ENCODE peak calls at places on chromosomes 13 and 19, in ten cellular contexts. Y, R, S, L, C, T, P, D, W and B are unnamed samples. For H3K27me3, the result is how much of the 10 kb centered on the place peaks cover.

GRCh38 chr19:28569132-28570114 is 643.5 kb downstream of the UQCRFS1 start:
- DNase-seq in L (no peak), W (no peak), D (no peak), S (no peak), T (no peak), Y (no peak), C (no peak), R (no peak), P (no peak), B (no peak)

GRCh38 chr19:2613507-2614295 is 88.8 kb downstream of the GNG7 start:
- DNase-seq in R (peak), Y (peak), D (peak), L (peak), S (no peak), C (peak), W (peak), P (no peak), T (peak), B (no peak)

GRCh38 chr19:660793-661426 is 2.1 kb downstream of the RNF126 start:
- DNase-seq in R (no peak), P (peak), W (no peak), T (no peak), D (no peak), C (no peak), Y (no peak), S (no peak), L (no peak), B (no peak)

GRCh38 chr13:40680659-40681323 is 14.3 kb upstream of the FOXO1 start:
- DNase-seq in R (no peak), P (no peak), T (peak), D (no peak), W (no peak), C (no peak), S (no peak), Y (peak), L (no peak), B (no peak)

GRCh38 chr13:29597701-29598100 is 2.2 kb upstream of the SLC7A1 start:
- DNase-seq in P (no peak), S (no peak), T (no peak), D (no peak), L (no peak), Y (no peak), C (no peak), R (no peak), W (no peak), B (no peak)

GRCh38 chr19:9848060-9848459 is 12.9 kb downstream of the PIN1 start:
- DNase-seq in L (no peak), P (no peak), D (no peak), R (no peak), W (no peak), S (no peak), C (no peak), T (no peak), Y (peak), B (no peak)

GRCh38 chr19:13788991-13789390 is 6.3 kb upstream of the ZSWIM4 start:
- DNase-seq in W (no peak), S (no peak), L (peak), R (peak), T (no peak), Y (no peak), C (no peak), P (no peak), D (no peak), B (no peak)

GRCh38 chr19:56108447-56109195 is 12.5 kb downstream of the ZNF787 start:
- DNase-seq in W (no peak), R (peak), T (no peak), L (no peak), S (no peak), D (no peak), C (peak), P (no peak), Y (no peak), B (no peak)

GRCh38 chr13:51122868-51123267 is 11.8 kb upstream of the C13orf42 start:
- DNase-seq in L (no peak), P (no peak), R (no peak), T (no peak), Y (peak), C (no peak), W (no peak), S (no peak), D (no peak), B (no peak)

GRCh38 chr13:109782066-109782822 is 4.1 kb downstream of the IRS2 start:
- DNase-seq in C (no peak), Y (no peak), S (no peak), D (no peak), T (no peak), W (peak), L (no peak), P (peak), R (no peak), B (no peak)

GRCh38 chr13:64453831-64454230 is 2776.3 kb downstream of the PCDH9 start:
- DNase-seq in T (no peak), L (no peak), D (no peak), P (no peak), W (no peak), S (no peak), R (no peak), Y (no peak), C (no peak), B (no peak)

GRCh38 chr13:40315416-40316064 is 350.9 kb downstream of the FOXO1 start:
- DNase-seq in D (no peak), T (no peak), P (peak), S (no peak), C (peak), R (no peak), L (peak), Y (peak), W (no peak), B (no peak)

GRCh38 chr13:100235311-100235901 is 146.5 kb downstream of the PCCA start:
- DNase-seq in S (no peak), D (no peak), P (no peak), L (no peak), C (no peak), W (no peak), R (no peak), T (peak), Y (peak), B (no peak)

GRCh38 chr13:86269511-86269910 is 470.3 kb upstream of the SLITRK6 start:
- DNase-seq in C (no peak), S (no peak), D (no peak), T (no peak), L (no peak), P (no peak), W (no peak), Y (no peak), R (no peak), B (no peak)

GRCh38 chr19:55206664-55207500 is 2.4 kb downstream of the PTPRH start:
- DNase-seq in P (peak), L (no peak), S (peak), C (peak), Y (peak), T (peak), W (peak), R (peak), D (no peak), B (no peak)

GRCh38 chr13:29520671-29521070 is 74.8 kb downstream of the SLC7A1 start:
- DNase-seq in D (no peak), Y (no peak), P (no peak), R (no peak), W (no peak), L (no peak), S (peak), C (no peak), T (no peak), B (no peak)

GRCh38 chr19:45682117-45682516 is 9.6 kb downstream of the SNRPD2 start:
- DNase-seq in P (no peak), D (no peak), L (no peak), S (no peak), Y (no peak), C (no peak), W (no peak), T (no peak), R (no peak), B (no peak)

GRCh38 chr19:45677351-45678230 is 9.6 kb downstream of the GIPR start:
- DNase-seq in W (peak), Y (peak), P (peak), R (peak), S (no peak), T (no peak), C (peak), L (peak), D (peak), B (peak)

GRCh38 chr19:45676851-45677263 is 8.8 kb downstream of the GIPR start:
- DNase-seq in D (peak), Y (peak), P (no peak), S (no peak), R (peak), L (peak), W (peak), T (no peak), C (peak), B (no peak)

GRCh38 chr19:45682908-45683307 is 8.8 kb downstream of the SNRPD2 start:
- DNase-seq in W (no peak), L (no peak), P (no peak), D (no peak), Y (no peak), T (no peak), C (no peak), S (no peak), R (no peak), B (no peak)

GRCh38 chr19:45681391-45682015 is 10.2 kb downstream of the SNRPD2 start:
- DNase-seq in Y (peak), D (peak), L (peak), S (no peak), R (peak), C (peak), T (peak), W (peak), P (peak), B (no peak)
- H3K4me3 ChIP-seq in Y (no peak), D (peak), L (peak), S (peak), R (peak), C (no peak), T (peak), W (peak), P (no peak), B (peak)

GRCh38 chr19:3832001-3832400 is 36.8 kb downstream of the ZFR2 start:
- DNase-seq in C (no peak), D (no peak), Y (no peak), T (no peak), P (no peak), W (peak), R (no peak), L (no peak), S (no peak), B (no peak)
- H3K27me3 ChIP-seq in C (under half), D (under half), Y (under half), T (under half), P (under half), W (under half), R (under half), L (under half), S (under half), B (under half)

GRCh38 chr13:44437356-44438233 is 64.0 kb downstream of the SERP2 start:
- DNase-seq in Y (peak), L (no peak), P (no peak), R (no peak), S (no peak), T (peak), W (no peak), C (no peak), D (no peak), B (no peak)
- H3K4me3 ChIP-seq in Y (no peak), L (peak), P (no peak), R (peak), S (peak), T (peak), W (peak), C (peak), D (peak), B (no peak)

GRCh38 chr13:27810461-27810860 is 18.2 kb downstream of the GSX1 start:
- DNase-seq in W (no peak), L (no peak), T (no peak), C (no peak), Y (no peak), P (no peak), D (no peak), S (no peak), R (no peak), B (no peak)
- H3K27me3 ChIP-seq in W (half or more), L (under half), T (under half), C (under half), Y (under half), P (under half), D (under half), S (under half), R (under half), B (under half)

GRCh38 chr19:18613589-18614234 is 1.0 kb downstream of the TMEM59L start:
- DNase-seq in T (no peak), S (no peak), R (no peak), C (no peak), L (no peak), W (no peak), D (no peak), P (no peak), Y (no peak), B (no peak)
- H3K4me3 ChIP-seq in T (peak), S (no peak), R (no peak), C (no peak), L (no peak), W (no peak), D (no peak), P (no peak), Y (no peak), B (peak)

GRCh38 chr19:47762151-47762550 is 16.4 kb upstream of the SELENOW start:
- DNase-seq in Y (no peak), R (no peak), D (no peak), P (no peak), C (no peak), T (no peak), S (no peak), L (no peak), W (no peak), B (no peak)
- H3K27me3 ChIP-seq in Y (under half), R (under half), D (under half), P (under half), C (under half), T (under half), S (under half), L (under half), W (under half), B (under half)

DNA sequence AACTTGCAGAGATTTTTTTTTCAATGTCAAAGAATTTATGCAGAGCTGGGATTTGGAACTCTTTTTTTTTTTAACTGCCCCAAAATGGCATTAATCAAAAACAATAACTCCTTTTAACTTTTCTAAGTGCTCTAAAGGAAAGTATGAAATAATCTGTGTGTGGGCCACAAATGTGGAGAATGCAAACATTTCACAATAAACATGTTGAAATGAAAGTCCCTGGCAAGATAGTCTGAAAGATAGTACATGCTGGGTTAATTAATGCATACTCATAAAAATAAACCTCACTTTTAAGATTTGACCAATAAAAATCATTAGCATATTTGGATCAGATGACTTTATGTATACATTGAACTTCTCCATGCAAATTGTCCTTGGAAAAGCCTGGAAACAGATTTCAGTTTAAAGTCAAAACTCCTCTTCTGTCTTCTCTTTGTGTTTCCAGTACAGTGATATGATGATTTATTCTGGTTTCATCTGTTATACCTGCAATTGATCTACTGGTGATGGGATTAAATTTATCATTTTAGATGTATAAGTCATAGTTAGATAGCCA is 30.5 kb upstream of the ZNF536 start:
- DNase-seq in S (no peak), W (no peak), C (no peak), D (no peak), P (no peak), Y (no peak), T (no peak), L (no peak), R (no peak), B (no peak)
- H3K4me3 ChIP-seq in S (no peak), W (no peak), C (no peak), D (no peak), P (no peak), Y (no peak), T (no peak), L (no peak), R (no peak), B (no peak)